ENCODE peak calls at places on chromosomes 7 and 10, in ten cellular contexts. I, L, X, N, U, T, K, V, S and E are unnamed samples.

GRCh38 chr7:95525503-95525902 is 39.8 kb downstream of the ASB4 start:
- DNase-seq in I (no peak), L (no peak), X (no peak), N (no peak), U (no peak), T (no peak), K (no peak), V (no peak), S (no peak), E (no peak)

GRCh38 chr7:84469034-84469433 is 274.4 kb upstream of the SEMA3A start:
- DNase-seq in I (no peak), L (no peak), X (no peak), N (no peak), U (no peak), T (no peak), K (no peak), V (no peak), S (no peak), E (peak)

GRCh38 chr7:36185092-36185491 is 32.0 kb downstream of the EEPD1 start:
- DNase-seq in I (no peak), L (no peak), X (no peak), N (no peak), U (no peak), T (no peak), K (no peak), V (no peak), S (no peak), E (no peak)

GRCh38 chr10:117096559-117097201 is 41.4 kb downstream of the VAX1 start:
- DNase-seq in I (no peak), L (peak), X (no peak), N (no peak), U (no peak), T (no peak), K (no peak), V (no peak), S (no peak), E (no peak)

GRCh38 chr7:78852951-78853350 is 600.5 kb downstream of the MAGI2 start:
- DNase-seq in I (no peak), L (no peak), X (no peak), N (no peak), U (no peak), T (no peak), K (no peak), V (no peak), S (no peak), E (peak)

GRCh38 chr10:43124574-43125273 is 13.5 kb upstream of the CSGALNACT2 start:
- DNase-seq in I (no peak), L (no peak), X (no peak), N (no peak), U (no peak), T (no peak), K (no peak), V (no peak), S (peak), E (no peak)

GRCh38 chr7:131067220-131067619 is 260.5 kb upstream of the MKLN1 start:
- DNase-seq in I (no peak), L (no peak), X (no peak), N (no peak), U (no peak), T (no peak), K (no peak), V (no peak), S (no peak), E (no peak)

GRCh38 chr7:64686493-64687184 is 20.7 kb downstream of the ZNF107 start:
- DNase-seq in I (no peak), L (no peak), X (no peak), N (no peak), U (no peak), T (no peak), K (no peak), V (no peak), S (peak), E (no peak)

GRCh38 chr7:136528329-136528728 is 340.1 kb upstream of the CHRM2 start:
- DNase-seq in I (no peak), L (no peak), X (no peak), N (no peak), U (no peak), T (no peak), K (no peak), V (no peak), S (no peak), E (peak)

GRCh38 chr7:101519324-101520017 is 109.6 kb downstream of the MYL10 start:
- DNase-seq in I (no peak), L (no peak), X (no peak), N (no peak), U (no peak), T (no peak), K (no peak), V (no peak), S (no peak), E (peak)

GRCh38 chr7:92778972-92779371 is 57.4 kb downstream of the CDK6 start:
- DNase-seq in I (peak), L (no peak), X (no peak), N (no peak), U (peak), T (peak), K (no peak), V (no peak), S (peak), E (peak)

GRCh38 chr10:80187465-80188409 is 17.6 kb downstream of the ANXA11 start:
- DNase-seq in I (no peak), L (no peak), X (peak), N (no peak), U (peak), T (peak), K (peak), V (no peak), S (peak), E (no peak)

GRCh38 chr7:17680026-17680425 is 260.3 kb downstream of the SNX13 start:
- DNase-seq in I (peak), L (peak), X (no peak), N (peak), U (peak), T (peak), K (no peak), V (no peak), S (peak), E (peak)

GRCh38 chr10:92181575-92181974 is 109.3 kb downstream of the CPEB3 start:
- DNase-seq in I (no peak), L (no peak), X (no peak), N (no peak), U (no peak), T (no peak), K (no peak), V (no peak), S (no peak), E (no peak)

GRCh38 chr7:5421626-5422323 is 1.9 kb downstream of the TNRC18 start:
- DNase-seq in I (no peak), L (peak), X (peak), N (peak), U (peak), T (peak), K (no peak), V (peak), S (peak), E (peak)

GRCh38 chr7:92295391-92295790 is 49.6 kb downstream of the ANKIB1 start:
- DNase-seq in I (no peak), L (no peak), X (no peak), N (no peak), U (no peak), T (no peak), K (no peak), V (no peak), S (no peak), E (no peak)

GRCh38 chr7:70830060-70830395 is 301.9 kb upstream of the GALNT17 start:
- DNase-seq in I (no peak), L (no peak), X (no peak), N (no peak), U (no peak), T (no peak), K (no peak), V (no peak), S (no peak), E (no peak)

GRCh38 chr7:1546909-1547776 is 8.9 kb downstream of the TMEM184A start:
- DNase-seq in I (no peak), L (no peak), X (no peak), N (no peak), U (no peak), T (no peak), K (no peak), V (no peak), S (no peak), E (no peak)

GRCh38 chr7:70600993-70601392 is 531.0 kb upstream of the GALNT17 start:
- DNase-seq in I (no peak), L (no peak), X (no peak), N (no peak), U (no peak), T (no peak), K (no peak), V (no peak), S (no peak), E (no peak)

GRCh38 chr7:137886266-137886665 is 39.5 kb upstream of the DGKI start:
- DNase-seq in I (no peak), L (no peak), X (no peak), N (peak), U (no peak), T (no peak), K (no peak), V (no peak), S (no peak), E (no peak)

GRCh38 chr7:75888464-75889222 is 9.8 kb downstream of the RHBDD2 start:
- DNase-seq in I (peak), L (peak), X (no peak), N (no peak), U (no peak), T (peak), K (no peak), V (peak), S (no peak), E (no peak)

GRCh38 chr10:29470843-29471482 is 163.8 kb downstream of the SVIL start:
- DNase-seq in I (no peak), L (no peak), X (no peak), N (no peak), U (no peak), T (no peak), K (no peak), V (no peak), S (no peak), E (no peak)

GRCh38 chr7:104135760-104136558 is 71.9 kb downstream of the ORC5 start:
- DNase-seq in I (no peak), L (no peak), X (no peak), N (no peak), U (no peak), T (no peak), K (no peak), V (no peak), S (no peak), E (no peak)

GRCh38 chr10:43420369-43421200 is 11.6 kb upstream of the HNRNPF start:
- DNase-seq in I (peak), L (peak), X (peak), N (peak), U (peak), T (peak), K (peak), V (peak), S (peak), E (peak)

GRCh38 chr10:73220989-73221388 is 26.1 kb downstream of the DNAJC9 start:
- DNase-seq in I (no peak), L (no peak), X (no peak), N (no peak), U (no peak), T (no peak), K (no peak), V (no peak), S (no peak), E (no peak)

GRCh38 chr7:140674899-140675701 is 2.4 kb downstream of the ADCK2 start:
- DNase-seq in I (no peak), L (peak), X (peak), N (peak), U (no peak), T (peak), K (no peak), V (peak), S (peak), E (peak)

GRCh38 chr7:102455596-102455995 is 9.1 kb downstream of the ALKBH4 start:
- DNase-seq in I (no peak), L (no peak), X (no peak), N (no peak), U (no peak), T (no peak), K (no peak), V (no peak), S (no peak), E (no peak)

GRCh38 chr7:46524350-46524749 is 603.3 kb upstream of the IGFBP3 start:
- DNase-seq in I (no peak), L (no peak), X (no peak), N (no peak), U (no peak), T (no peak), K (no peak), V (no peak), S (no peak), E (no peak)

GRCh38 chr7:55180821-55181542 is 162.2 kb downstream of the EGFR start:
- DNase-seq in I (no peak), L (no peak), X (no peak), N (no peak), U (peak), T (no peak), K (no peak), V (no peak), S (peak), E (no peak)

GRCh38 chr10:90642136-90642535 is 215.7 kb downstream of the HTR7 start:
- DNase-seq in I (no peak), L (no peak), X (no peak), N (no peak), U (no peak), T (no peak), K (no peak), V (no peak), S (no peak), E (peak)

GRCh38 chr7:111090834-111091233 is at the start of gene LRRN3:
- DNase-seq in I (peak), L (peak), X (no peak), N (peak), U (peak), T (peak), K (no peak), V (peak), S (no peak), E (peak)